ENCODE peak calls at places on chromosomes 6 and 20, in seven cellular contexts. H, K, I, W, L, F and Z are unnamed samples.
A peak's percentile ranks its signal among the peaks of the same experiment; 100 is the strongest.

GRCh38 chr6:41702089-41702745 is 33.2 kb downstream of the TFEB start:
- DNase-seq in F (peak; percentile 23), I (no peak), K (no peak), H (no peak), W (no peak), L (no peak), Z (no peak)

GRCh38 chr20:59273699-59274380 is 26.6 kb upstream of the EDN3 start:
- DNase-seq in I (no peak), K (no peak), F (no peak), H (no peak), L (no peak), W (no peak), Z (no peak)

GRCh38 chr6:115485400-115485799 is 575.3 kb downstream of the FRK start:
- DNase-seq in W (no peak), F (no peak), L (no peak), K (no peak), H (no peak), I (no peak), Z (no peak)

GRCh38 chr6:118725944-118726343 is 74.6 kb upstream of the CEP85L start:
- DNase-seq in K (no peak), H (no peak), I (no peak), L (no peak), F (no peak), W (no peak), Z (no peak)

GRCh38 chr20:20463933-20464374 is 96.0 kb downstream of the INSM1 start:
- DNase-seq in I (peak; percentile 92), F (no peak), L (no peak), K (no peak), H (no peak), W (peak; percentile 80), Z (no peak)

GRCh38 chr20:47727170-47727880 is 58.0 kb downstream of the SULF2 start:
- DNase-seq in H (no peak), L (peak; percentile 41), K (no peak), F (peak; percentile 79), I (no peak), W (no peak), Z (no peak)

GRCh38 chr20:6818033-6818808 is 50.7 kb downstream of the BMP2 start:
- DNase-seq in F (no peak), L (no peak), K (peak; percentile 7), I (no peak), W (peak; percentile 77), H (no peak), Z (no peak)

GRCh38 chr6:15675537-15676170 is 12.8 kb upstream of the DTNBP1 start:
- DNase-seq in I (no peak), L (no peak), F (no peak), K (no peak), H (no peak), W (no peak), Z (no peak)

GRCh38 chr20:57579898-57580447 is 19.1 kb downstream of the PCK1 start:
- DNase-seq in L (no peak), H (no peak), F (peak; percentile 38), K (no peak), I (no peak), W (no peak), Z (no peak)

GRCh38 chr6:7051780-7052440 is 55.9 kb upstream of the RREB1 start:
- DNase-seq in W (peak; percentile 88), K (peak; percentile 9), H (peak; percentile 48), L (peak; percentile 37), F (peak; percentile 76), I (no peak), Z (no peak)

GRCh38 chr6:166490671-166491500 is 95.6 kb downstream of the RAMACL start:
- DNase-seq in L (no peak), K (peak; percentile 61), W (no peak), H (no peak), F (no peak), I (peak; percentile 15), Z (peak; percentile 5)

GRCh38 chr6:111540971-111541719 is 58.1 kb upstream of the REV3L start:
- DNase-seq in H (no peak), W (no peak), K (no peak), L (no peak), F (no peak), I (no peak), Z (no peak)

GRCh38 chr20:44014807-44015732 is 100.4 kb downstream of the TOX2 start:
- DNase-seq in F (no peak), W (peak; percentile 12), L (no peak), I (no peak), H (no peak), K (no peak), Z (no peak)

GRCh38 chr20:62519826-62520225 is 44.0 kb upstream of the GATA5 start:
- DNase-seq in K (no peak), F (no peak), L (no peak), I (no peak), H (no peak), W (no peak), Z (no peak)

GRCh38 chr6:90074161-90074560 is 179.9 kb downstream of the GJA10 start:
- DNase-seq in K (no peak), L (no peak), I (no peak), F (no peak), H (no peak), W (no peak), Z (no peak)

GRCh38 chr6:13467216-13467600 is 20.2 kb downstream of the GFOD1 start:
- DNase-seq in I (no peak), K (no peak), F (no peak), W (no peak), L (no peak), H (no peak), Z (no peak)

GRCh38 chr6:104796031-104796785 is 63.5 kb downstream of the HACE1 start:
- DNase-seq in F (no peak), L (no peak), I (no peak), K (no peak), H (no peak), W (no peak), Z (no peak)

GRCh38 chr6:16511048-16511660 is 250.1 kb downstream of the ATXN1 start:
- DNase-seq in H (no peak), K (peak; percentile 61), W (no peak), I (peak; percentile 20), L (peak; percentile 25), F (no peak), Z (no peak)

GRCh38 chr6:101668496-101668895 is 275.0 kb downstream of the GRIK2 start:
- DNase-seq in L (no peak), W (no peak), K (no peak), H (no peak), F (no peak), I (no peak), Z (no peak)

GRCh38 chr6:44915111-44915510 is 413.0 kb upstream of the RUNX2 start:
- DNase-seq in K (no peak), L (no peak), W (no peak), F (no peak), I (no peak), H (no peak), Z (no peak)

GRCh38 chr20:49674383-49675352 is 39.0 kb downstream of the B4GALT5 start:
- DNase-seq in H (no peak), I (peak; percentile 53), L (no peak), K (no peak), F (no peak), W (no peak), Z (peak; percentile 35)

GRCh38 chr6:61134028-61134427 is 1152.0 kb downstream of the KHDRBS2 start:
- DNase-seq in K (no peak), F (no peak), H (no peak), I (no peak), W (no peak), L (no peak), Z (no peak)

GRCh38 chr20:32972181-32973076 is 31.8 kb downstream of the SUN5 start:
- DNase-seq in I (no peak), L (no peak), K (no peak), H (no peak), F (no peak), W (peak; percentile 66), Z (no peak)

GRCh38 chr6:39829331-39829730 is 37.2 kb downstream of the DAAM2 start:
- DNase-seq in L (no peak), F (no peak), K (no peak), H (no peak), W (no peak), I (no peak), Z (no peak)

GRCh38 chr6:25016311-25016710 is 80.6 kb upstream of the RIPOR2 start:
- DNase-seq in L (no peak), H (no peak), K (no peak), W (no peak), F (no peak), I (no peak), Z (no peak)

GRCh38 chr20:12925214-12925755 is 83.5 kb upstream of the SPTLC3 start:
- DNase-seq in I (peak; percentile 82), H (peak; percentile 53), K (peak; percentile 79), F (no peak), L (peak; percentile 29), W (peak; percentile 85), Z (peak; percentile 57)
- H3K4me3 ChIP-seq in I (no peak overlapping the region), H (no peak overlapping the region), K (no peak overlapping the region), F (no peak overlapping the region), L (no peak overlapping the region), W (no peak overlapping the region), Z (no peak overlapping the region)

DNA sequence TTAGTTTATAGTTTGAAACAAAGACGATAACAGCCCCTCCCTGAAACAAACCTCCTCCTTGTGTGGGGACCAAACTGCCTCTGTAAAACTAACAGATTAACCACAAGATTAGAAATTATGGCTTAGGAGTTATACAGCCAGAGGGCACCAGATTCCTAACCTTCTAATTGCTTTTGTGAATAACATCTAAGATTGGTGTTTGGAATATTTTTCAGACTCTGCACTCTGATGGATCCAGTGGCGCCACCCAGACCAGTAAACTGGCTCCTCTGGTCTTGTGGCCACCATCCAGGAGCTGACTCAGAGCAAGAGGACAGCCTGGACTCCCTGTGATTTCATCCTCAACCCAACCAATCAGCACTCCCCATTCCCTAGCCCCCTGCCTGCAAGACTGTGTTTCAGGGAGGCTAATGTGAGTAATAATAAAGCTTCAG is 58.3 kb upstream of the SLC22A16 start:
- DNase-seq in I (peak; percentile 65), K (peak; percentile 96), F (no peak), L (no peak), H (peak; percentile 65), W (no peak), Z (no peak)
- TF ChIP-seq CTCF in I (no peak), K (peak; percentile 16), F (no peak), L (no peak), H (no peak), W (no peak), Z (no peak)

DNA sequence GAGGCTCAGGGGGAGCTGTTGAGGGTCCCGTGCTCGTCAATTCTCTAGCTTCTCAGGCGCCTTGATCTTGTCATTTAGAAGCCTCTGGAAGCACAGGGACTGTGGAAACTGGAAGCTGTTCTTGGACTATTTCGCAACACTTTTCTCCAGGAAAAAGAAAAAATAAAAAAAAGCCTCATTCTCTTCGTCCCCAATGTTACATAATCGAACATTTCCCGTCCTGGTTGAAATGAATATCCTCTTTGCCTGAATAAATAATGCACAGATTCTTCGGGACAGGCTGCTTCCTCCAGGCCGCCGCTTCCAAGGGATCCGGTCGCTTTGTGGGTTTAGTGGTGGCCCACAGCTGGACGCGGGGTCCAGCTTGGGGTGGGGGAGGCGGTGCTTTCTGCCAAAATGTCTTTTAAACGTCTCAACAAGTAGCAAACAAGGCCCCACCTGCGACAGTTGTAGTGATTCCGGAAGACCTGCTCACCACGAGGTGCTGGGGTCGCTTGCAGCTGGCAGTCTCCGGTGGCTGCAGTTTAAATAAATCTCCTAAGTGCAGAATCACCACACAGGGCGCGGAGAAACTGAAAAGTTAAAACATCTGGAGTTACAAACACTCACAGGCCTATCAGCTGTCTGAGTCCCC is 125.9 kb upstream of the ESR1 start:
- DNase-seq in H (no peak), F (no peak), L (no peak), W (no peak), K (no peak), I (no peak), Z (peak; percentile 31)
- H3K4me3 ChIP-seq in H (no peak overlapping the region), F (no peak overlapping the region), L (peak overlapping the region; percentile 13), W (no peak overlapping the region), K (no peak overlapping the region), I (no peak overlapping the region), Z (no peak overlapping the region)

GRCh38 chr20:52269926-52270325 is 78.3 kb upstream of the ZFP64 start:
- DNase-seq in F (no peak), H (no peak), I (no peak), L (no peak), W (no peak), K (no peak), Z (no peak)
- TF ChIP-seq CTCF in F (no peak), H (no peak), I (no peak), L (no peak), W (no peak), K (no peak), Z (no peak)